ENCODE peak calls at places on chromosomes 12 and 14, in seven cellular contexts. One of them, this sample, is unnamed.

GRCh38 chr14:30882431-30882830 is 8.1 kb downstream of the COCH start:
- DNase-seq in neural progenitor cell: no peak
- DNase-seq in body of pancreas: no peak
- DNase-seq in fibroblast of mammary gland: no peak
- DNase-seq in ovary: no peak
- DNase-seq in PC-3: no peak
- DNase-seq in heart right ventricle: no peak
- DNase-seq in this sample: no peak

GRCh38 chr12:89060133-89060532 is 292.2 kb downstream of the DUSP6 start:
- DNase-seq in neural progenitor cell: peak
- DNase-seq in body of pancreas: no peak
- DNase-seq in fibroblast of mammary gland: peak
- DNase-seq in ovary: no peak
- DNase-seq in PC-3: no peak
- DNase-seq in heart right ventricle: no peak
- DNase-seq in this sample: peak

GRCh38 chr12:100159391-100160104 is 16.9 kb upstream of the BLTP3B start:
- DNase-seq in neural progenitor cell: no peak
- DNase-seq in body of pancreas: no peak
- DNase-seq in fibroblast of mammary gland: no peak
- DNase-seq in ovary: no peak
- DNase-seq in PC-3: no peak
- DNase-seq in heart right ventricle: no peak
- DNase-seq in this sample: no peak

GRCh38 chr14:104440297-104440956 is 139.1 kb upstream of the C14orf180 start:
- DNase-seq in neural progenitor cell: no peak
- DNase-seq in body of pancreas: no peak
- DNase-seq in fibroblast of mammary gland: no peak
- DNase-seq in ovary: peak
- DNase-seq in PC-3: no peak
- DNase-seq in heart right ventricle: no peak
- DNase-seq in this sample: no peak

GRCh38 chr14:65206448-65207096 is 104.3 kb upstream of the MAX start:
- DNase-seq in neural progenitor cell: no peak
- DNase-seq in body of pancreas: no peak
- DNase-seq in fibroblast of mammary gland: peak
- DNase-seq in ovary: no peak
- DNase-seq in PC-3: peak
- DNase-seq in heart right ventricle: no peak
- DNase-seq in this sample: peak

GRCh38 chr12:49503674-49504180 is 35.1 kb upstream of the KCNH3 start:
- DNase-seq in neural progenitor cell: no peak
- DNase-seq in body of pancreas: peak
- DNase-seq in fibroblast of mammary gland: peak
- DNase-seq in ovary: no peak
- DNase-seq in PC-3: peak
- DNase-seq in heart right ventricle: peak
- DNase-seq in this sample: peak

GRCh38 chr12:109716092-109716479 is 2.5 kb downstream of the FAM222A start:
- DNase-seq in neural progenitor cell: no peak
- DNase-seq in body of pancreas: no peak
- DNase-seq in fibroblast of mammary gland: no peak
- DNase-seq in ovary: peak
- DNase-seq in PC-3: no peak
- DNase-seq in heart right ventricle: no peak
- DNase-seq in this sample: no peak

GRCh38 chr12:32535260-32535999 is 136.1 kb downstream of the FGD4 start:
- DNase-seq in neural progenitor cell: peak
- DNase-seq in body of pancreas: peak
- DNase-seq in fibroblast of mammary gland: peak
- DNase-seq in ovary: peak
- DNase-seq in PC-3: peak
- DNase-seq in heart right ventricle: peak
- DNase-seq in this sample: peak

GRCh38 chr14:68774771-68775613 is 17.9 kb downstream of the ZFP36L1 start:
- DNase-seq in neural progenitor cell: no peak
- DNase-seq in body of pancreas: peak
- DNase-seq in fibroblast of mammary gland: peak
- DNase-seq in ovary: no peak
- DNase-seq in PC-3: peak
- DNase-seq in heart right ventricle: no peak
- DNase-seq in this sample: peak

GRCh38 chr14:21300892-21301291 is 21.0 kb downstream of the RPGRIP1 start:
- DNase-seq in neural progenitor cell: peak
- DNase-seq in body of pancreas: peak
- DNase-seq in fibroblast of mammary gland: no peak
- DNase-seq in ovary: no peak
- DNase-seq in PC-3: no peak
- DNase-seq in heart right ventricle: peak
- DNase-seq in this sample: no peak

GRCh38 chr14:38199076-38199475 is 8.6 kb upstream of the SSTR1 start:
- DNase-seq in neural progenitor cell: no peak
- DNase-seq in body of pancreas: no peak
- DNase-seq in fibroblast of mammary gland: no peak
- DNase-seq in ovary: no peak
- DNase-seq in PC-3: no peak
- DNase-seq in heart right ventricle: no peak
- DNase-seq in this sample: no peak

GRCh38 chr14:100621806-100622205 is 34.6 kb upstream of the BEGAIN start:
- DNase-seq in neural progenitor cell: no peak
- DNase-seq in body of pancreas: no peak
- DNase-seq in fibroblast of mammary gland: no peak
- DNase-seq in ovary: no peak
- DNase-seq in PC-3: no peak
- DNase-seq in heart right ventricle: no peak
- DNase-seq in this sample: no peak

GRCh38 chr14:21974741-21975140 is 301.1 kb upstream of the OR4E1 start:
- DNase-seq in neural progenitor cell: no peak
- DNase-seq in body of pancreas: no peak
- DNase-seq in fibroblast of mammary gland: no peak
- DNase-seq in ovary: no peak
- DNase-seq in PC-3: no peak
- DNase-seq in heart right ventricle: no peak
- DNase-seq in this sample: no peak

GRCh38 chr12:67534671-67535070 is 113.9 kb upstream of the DYRK2 start:
- DNase-seq in neural progenitor cell: no peak
- DNase-seq in body of pancreas: no peak
- DNase-seq in fibroblast of mammary gland: peak
- DNase-seq in ovary: peak
- DNase-seq in PC-3: peak
- DNase-seq in heart right ventricle: peak
- DNase-seq in this sample: peak

GRCh38 chr12:76183459-76184186 is 99.1 kb upstream of the NAP1L1 start:
- DNase-seq in neural progenitor cell: no peak
- DNase-seq in body of pancreas: no peak
- DNase-seq in fibroblast of mammary gland: peak
- DNase-seq in ovary: no peak
- DNase-seq in PC-3: peak
- DNase-seq in heart right ventricle: peak
- DNase-seq in this sample: peak

GRCh38 chr14:75126679-75127473 is at the start of gene NEK9:
- DNase-seq in neural progenitor cell: peak
- DNase-seq in body of pancreas: peak
- DNase-seq in fibroblast of mammary gland: peak
- DNase-seq in ovary: peak
- DNase-seq in PC-3: peak
- DNase-seq in heart right ventricle: peak
- DNase-seq in this sample: peak
- TF ChIP-seq CTCF in neural progenitor cell: no peak
- TF ChIP-seq CTCF in body of pancreas: no peak
- TF ChIP-seq CTCF in fibroblast of mammary gland: no peak
- TF ChIP-seq CTCF in ovary: peak
- TF ChIP-seq CTCF in PC-3: no peak
- TF ChIP-seq CTCF in heart right ventricle: no peak
- TF ChIP-seq CTCF in this sample: no peak

GRCh38 chr12:108542320-108542719 is 18.7 kb downstream of the SART3 start:
- DNase-seq in neural progenitor cell: no peak
- DNase-seq in body of pancreas: no peak
- DNase-seq in fibroblast of mammary gland: no peak
- DNase-seq in ovary: no peak
- DNase-seq in PC-3: no peak
- DNase-seq in heart right ventricle: no peak
- DNase-seq in this sample: no peak
- H3K4me3 ChIP-seq in neural progenitor cell: no peak
- H3K4me3 ChIP-seq in body of pancreas: no peak
- H3K4me3 ChIP-seq in fibroblast of mammary gland: no peak
- H3K4me3 ChIP-seq in ovary: no peak
- H3K4me3 ChIP-seq in PC-3: no peak
- H3K4me3 ChIP-seq in heart right ventricle: no peak
- H3K4me3 ChIP-seq in this sample: no peak

GRCh38 chr12:131755305-131756113 is 44.6 kb downstream of the SFSWAP start:
- DNase-seq in neural progenitor cell: peak
- DNase-seq in body of pancreas: no peak
- DNase-seq in fibroblast of mammary gland: peak
- DNase-seq in ovary: no peak
- DNase-seq in PC-3: peak
- DNase-seq in heart right ventricle: no peak
- DNase-seq in this sample: no peak
- TF ChIP-seq CTCF in neural progenitor cell: peak
- TF ChIP-seq CTCF in body of pancreas: no peak
- TF ChIP-seq CTCF in fibroblast of mammary gland: peak
- TF ChIP-seq CTCF in ovary: no peak
- TF ChIP-seq CTCF in PC-3: peak
- TF ChIP-seq CTCF in heart right ventricle: no peak
- TF ChIP-seq CTCF in this sample: peak

GRCh38 chr12:54497883-54498282 is 331 bp downstream of the NCKAP1L start:
- DNase-seq in neural progenitor cell: no peak
- DNase-seq in body of pancreas: no peak
- DNase-seq in fibroblast of mammary gland: no peak
- DNase-seq in ovary: no peak
- DNase-seq in PC-3: no peak
- DNase-seq in heart right ventricle: no peak
- DNase-seq in this sample: no peak
- H3K4me3 ChIP-seq in neural progenitor cell: no peak
- H3K4me3 ChIP-seq in body of pancreas: no peak
- H3K4me3 ChIP-seq in fibroblast of mammary gland: no peak
- H3K4me3 ChIP-seq in ovary: no peak
- H3K4me3 ChIP-seq in PC-3: no peak
- H3K4me3 ChIP-seq in heart right ventricle: peak
- H3K4me3 ChIP-seq in this sample: no peak

DNA sequence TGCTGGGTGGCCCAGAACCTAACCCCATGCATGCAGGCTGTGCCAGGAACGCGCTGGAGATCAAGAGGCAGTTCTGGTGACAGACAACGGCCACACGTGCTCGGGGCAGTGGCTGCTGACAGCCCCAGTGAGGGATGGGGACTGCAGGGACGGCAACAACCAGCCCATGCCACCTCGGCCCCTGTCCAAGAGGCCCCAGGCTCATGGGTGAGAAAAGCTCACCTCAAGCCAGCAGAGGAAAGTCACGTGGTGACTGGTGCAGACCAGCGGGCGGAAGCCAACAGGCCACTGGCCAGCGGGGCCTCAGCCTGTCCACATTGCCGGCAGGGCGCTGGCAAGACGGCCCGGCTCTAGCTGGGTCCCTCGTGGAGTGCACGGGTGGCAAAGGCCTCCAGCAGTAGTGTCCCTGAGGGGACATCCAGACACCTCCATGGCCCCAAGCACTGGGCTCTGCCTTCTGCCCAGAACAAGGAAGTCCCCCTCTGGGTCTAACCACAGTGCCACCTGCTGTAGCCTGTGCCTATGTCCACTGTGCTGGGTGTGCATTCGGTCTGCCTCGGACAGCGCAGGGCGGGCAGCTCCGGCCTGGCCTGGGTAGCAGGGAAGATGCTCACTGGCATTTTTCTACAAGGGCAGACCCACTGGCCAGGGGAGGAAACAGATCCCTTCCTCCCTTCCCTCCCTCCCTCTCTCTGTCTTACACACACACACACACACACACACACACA is 134.1 kb downstream of the NCOR2 start:
- DNase-seq in neural progenitor cell: no peak
- DNase-seq in body of pancreas: no peak
- DNase-seq in fibroblast of mammary gland: no peak
- DNase-seq in ovary: no peak
- DNase-seq in PC-3: no peak
- DNase-seq in heart right ventricle: peak
- DNase-seq in this sample: no peak
- TF ChIP-seq CTCF in neural progenitor cell: no peak
- TF ChIP-seq CTCF in body of pancreas: no peak
- TF ChIP-seq CTCF in fibroblast of mammary gland: no peak
- TF ChIP-seq CTCF in ovary: no peak
- TF ChIP-seq CTCF in PC-3: no peak
- TF ChIP-seq CTCF in heart right ventricle: peak
- TF ChIP-seq CTCF in this sample: no peak

This sample was measured in astrocyte of the spinal cord.